ENCODE peak calls at places on chromosomes 16 and 17, in seven cellular contexts. W, Y, G, P, L, F and M are unnamed samples.

GRCh38 chr16:74522160-74522559 is 84.8 kb downstream of the GLG1 start:
- DNase-seq in L (no peak), G (no peak), F (no peak), P (no peak), W (no peak), Y (no peak), M (no peak)

GRCh38 chr17:75561927-75562603 is 25.5 kb upstream of the MYO15B start:
- DNase-seq in P (no peak), L (no peak), F (peak; percentile 27), G (no peak), Y (no peak), W (no peak), M (no peak)

GRCh38 chr16:50711862-50712567 is 18.6 kb downstream of the NOD2 start:
- DNase-seq in F (peak; percentile 85), P (peak; percentile 75), W (peak; percentile 66), G (no peak), L (no peak), Y (no peak), M (no peak)

GRCh38 chr16:82694239-82694874 is 67.6 kb downstream of the CDH13 start:
- DNase-seq in G (no peak), F (no peak), Y (no peak), W (no peak), P (no peak), L (no peak), M (no peak)

GRCh38 chr16:1612320-1613111 is at the start of gene CRAMP1:
- DNase-seq in Y (no peak), W (no peak), F (peak; percentile 34), P (no peak), L (peak; percentile 42), G (no peak), M (no peak)

GRCh38 chr16:29154676-29155121 is 169.8 kb downstream of the LAT start:
- DNase-seq in Y (no peak), G (no peak), F (no peak), L (no peak), W (no peak), P (no peak), M (no peak)

GRCh38 chr17:67376892-67377726 is at the start of gene PITPNC1:
- DNase-seq in W (peak; percentile 86), Y (no peak), P (peak; percentile 80), G (peak; percentile 55), L (peak; percentile 91), F (peak; percentile 91), M (peak; percentile 77)

GRCh38 chr17:39484178-39484577 is 22.9 kb downstream of the CDK12 start:
- DNase-seq in F (no peak), W (no peak), P (no peak), G (peak; percentile 49), L (no peak), Y (no peak), M (no peak)